ENCODE peak calls at places on chromosomes 16 and 17, in five cellular contexts. R, B, T, V and Y are unnamed samples.

GRCh38 chr17:4205917-4206316 is 57.9 kb downstream of the ANKFY1 start:
- DNase-seq in R (no peak), B (no peak), T (no peak), V (no peak), Y (no peak)

GRCh38 chr17:74729866-74730265 is 7.2 kb upstream of the RAB37 start:
- DNase-seq in R (no peak), B (no peak), T (no peak), V (no peak), Y (no peak)

GRCh38 chr17:51640108-51640622 is 379.8 kb downstream of the UTP18 start:
- DNase-seq in R (no peak), B (no peak), T (no peak), V (no peak), Y (no peak)

GRCh38 chr16:85350973-85351372 is 238.7 kb upstream of the CIBAR2 start:
- DNase-seq in R (peak; percentile 83), B (no peak), T (peak; percentile 82), V (peak; percentile 90), Y (no peak)

GRCh38 chr17:7587831-7588230 is 2.1 kb downstream of the SOX15 start:
- DNase-seq in R (no peak), B (no peak), T (no peak), V (no peak), Y (no peak)

GRCh38 chr17:18248300-18248731 is 10.2 kb downstream of the FLII start:
- DNase-seq in R (peak; percentile 74), B (peak; percentile 36), T (peak; percentile 41), V (no peak), Y (peak; percentile 48)

GRCh38 chr16:2429771-2430663 is 770 bp downstream of the CCNF start:
- DNase-seq in R (no peak), B (peak; percentile 7), T (no peak), V (no peak), Y (no peak)

GRCh38 chr16:86025706-86026105 is 126.7 kb downstream of the IRF8 start:
- DNase-seq in R (no peak), B (no peak), T (no peak), V (peak; percentile 24), Y (no peak)

GRCh38 chr16:85717393-85718152 is 28.8 kb upstream of the GINS2 start:
- DNase-seq in R (peak; percentile 60), B (no peak), T (peak; percentile 21), V (peak; percentile 70), Y (peak; percentile 56)